ENCODE peak calls at places on chromosomes 4 and X, in eight cellular contexts. One of them, this sample, is unnamed.

GRCh38 chrX:154123241-154124219 is 20.5 kb upstream of the OPN1LW start:
- DNase-seq in Panc1: no peak
- DNase-seq in cardiac muscle cell: no peak
- DNase-seq in WERI-Rb-1: no peak
- DNase-seq in colonic mucosa: peak; percentile 49
- DNase-seq in heart left ventricle: no peak
- DNase-seq in left ventricle myocardium inferior: peak; percentile 29
- DNase-seq in pancreas: no peak
- DNase-seq in this sample: no peak

GRCh38 chr4:40719008-40719623 is 30.6 kb upstream of the NSUN7 start:
- DNase-seq in Panc1: peak; percentile 30
- DNase-seq in cardiac muscle cell: peak; percentile 68
- DNase-seq in WERI-Rb-1: peak; percentile 58
- DNase-seq in colonic mucosa: peak; percentile 50
- DNase-seq in heart left ventricle: no peak
- DNase-seq in left ventricle myocardium inferior: no peak
- DNase-seq in pancreas: peak; percentile 37
- DNase-seq in this sample: no peak

GRCh38 chr4:72205298-72205697 is 173.5 kb downstream of the NPFFR2 start:
- DNase-seq in Panc1: no peak
- DNase-seq in cardiac muscle cell: no peak
- DNase-seq in WERI-Rb-1: no peak
- DNase-seq in colonic mucosa: no peak
- DNase-seq in heart left ventricle: no peak
- DNase-seq in left ventricle myocardium inferior: no peak
- DNase-seq in pancreas: no peak
- DNase-seq in this sample: no peak

GRCh38 chr4:40684404-40684803 is 54.7 kb upstream of the RBM47 start:
- DNase-seq in Panc1: no peak
- DNase-seq in cardiac muscle cell: no peak
- DNase-seq in WERI-Rb-1: no peak
- DNase-seq in colonic mucosa: no peak
- DNase-seq in heart left ventricle: no peak
- DNase-seq in left ventricle myocardium inferior: no peak
- DNase-seq in pancreas: no peak
- DNase-seq in this sample: no peak

GRCh38 chr4:116223059-116223732 is 862.2 kb downstream of the TRAM1L1 start:
- DNase-seq in Panc1: no peak
- DNase-seq in cardiac muscle cell: no peak
- DNase-seq in WERI-Rb-1: no peak
- DNase-seq in colonic mucosa: no peak
- DNase-seq in heart left ventricle: no peak
- DNase-seq in left ventricle myocardium inferior: no peak
- DNase-seq in pancreas: no peak
- DNase-seq in this sample: no peak

GRCh38 chr4:10670346-10670745 is 14.2 kb downstream of the CLNK start:
- DNase-seq in Panc1: no peak
- DNase-seq in cardiac muscle cell: no peak
- DNase-seq in WERI-Rb-1: no peak
- DNase-seq in colonic mucosa: no peak
- DNase-seq in heart left ventricle: no peak
- DNase-seq in left ventricle myocardium inferior: no peak
- DNase-seq in pancreas: no peak
- DNase-seq in this sample: peak; percentile 57

GRCh38 chrX:134161162-134161561 is 75.8 kb upstream of the CCDC160 start:
- DNase-seq in Panc1: no peak
- DNase-seq in cardiac muscle cell: no peak
- DNase-seq in WERI-Rb-1: no peak
- DNase-seq in colonic mucosa: no peak
- DNase-seq in heart left ventricle: no peak
- DNase-seq in left ventricle myocardium inferior: no peak
- DNase-seq in pancreas: no peak
- DNase-seq in this sample: no peak

GRCh38 chrX:95318882-95319281 is 1365.8 kb upstream of the DIAPH2 start:
- DNase-seq in Panc1: no peak
- DNase-seq in cardiac muscle cell: peak; percentile 36
- DNase-seq in WERI-Rb-1: peak; percentile 16
- DNase-seq in colonic mucosa: no peak
- DNase-seq in heart left ventricle: no peak
- DNase-seq in left ventricle myocardium inferior: no peak
- DNase-seq in pancreas: no peak
- DNase-seq in this sample: no peak

GRCh38 chr4:99087887-99088484 is 602 bp downstream of the ADH5 start:
- DNase-seq in Panc1: no peak
- DNase-seq in cardiac muscle cell: peak; percentile 67
- DNase-seq in WERI-Rb-1: peak; percentile 17
- DNase-seq in colonic mucosa: peak; percentile 63
- DNase-seq in heart left ventricle: peak; percentile 59
- DNase-seq in left ventricle myocardium inferior: peak; percentile 60
- DNase-seq in pancreas: peak; percentile 48
- DNase-seq in this sample: no peak

GRCh38 chrX:10602646-10603045 is 17.7 kb downstream of the MID1 start:
- DNase-seq in Panc1: no peak
- DNase-seq in cardiac muscle cell: no peak
- DNase-seq in WERI-Rb-1: no peak
- DNase-seq in colonic mucosa: no peak
- DNase-seq in heart left ventricle: no peak
- DNase-seq in left ventricle myocardium inferior: no peak
- DNase-seq in pancreas: no peak
- DNase-seq in this sample: no peak

GRCh38 chr4:182555997-182556418 is 312.8 kb downstream of the TENM3 start:
- DNase-seq in Panc1: no peak
- DNase-seq in cardiac muscle cell: no peak
- DNase-seq in WERI-Rb-1: no peak
- DNase-seq in colonic mucosa: no peak
- DNase-seq in heart left ventricle: no peak
- DNase-seq in left ventricle myocardium inferior: no peak
- DNase-seq in pancreas: no peak
- DNase-seq in this sample: no peak

GRCh38 chr4:141430686-141431085 is 205.7 kb upstream of the IL15 start:
- DNase-seq in Panc1: no peak
- DNase-seq in cardiac muscle cell: peak; percentile 5
- DNase-seq in WERI-Rb-1: no peak
- DNase-seq in colonic mucosa: no peak
- DNase-seq in heart left ventricle: no peak
- DNase-seq in left ventricle myocardium inferior: no peak
- DNase-seq in pancreas: no peak
- DNase-seq in this sample: no peak

GRCh38 chr4:41531561-41532245 is 6.3 kb upstream of the LIMCH1 start:
- DNase-seq in Panc1: no peak
- DNase-seq in cardiac muscle cell: no peak
- DNase-seq in WERI-Rb-1: no peak
- DNase-seq in colonic mucosa: no peak
- DNase-seq in heart left ventricle: no peak
- DNase-seq in left ventricle myocardium inferior: no peak
- DNase-seq in pancreas: no peak
- DNase-seq in this sample: no peak

GRCh38 chr4:120990246-120990645 is 67.7 kb upstream of the PRDM5 start:
- DNase-seq in Panc1: no peak
- DNase-seq in cardiac muscle cell: no peak
- DNase-seq in WERI-Rb-1: no peak
- DNase-seq in colonic mucosa: no peak
- DNase-seq in heart left ventricle: no peak
- DNase-seq in left ventricle myocardium inferior: no peak
- DNase-seq in pancreas: no peak
- DNase-seq in this sample: no peak

GRCh38 chr4:154045086-154045485 is 256.2 kb upstream of the SFRP2 start:
- DNase-seq in Panc1: no peak
- DNase-seq in cardiac muscle cell: no peak
- DNase-seq in WERI-Rb-1: no peak
- DNase-seq in colonic mucosa: no peak
- DNase-seq in heart left ventricle: no peak
- DNase-seq in left ventricle myocardium inferior: no peak
- DNase-seq in pancreas: no peak
- DNase-seq in this sample: no peak

GRCh38 chr4:184250795-184251679 is 33.4 kb upstream of the ENPP6 start:
- DNase-seq in Panc1: no peak
- DNase-seq in cardiac muscle cell: peak; percentile 71
- DNase-seq in WERI-Rb-1: peak; percentile 33
- DNase-seq in colonic mucosa: no peak
- DNase-seq in heart left ventricle: no peak
- DNase-seq in left ventricle myocardium inferior: no peak
- DNase-seq in pancreas: no peak
- DNase-seq in this sample: no peak

GRCh38 chr4:71553605-71554004 is 214.8 kb downstream of the SLC4A4 start:
- DNase-seq in Panc1: no peak
- DNase-seq in cardiac muscle cell: peak; percentile 24
- DNase-seq in WERI-Rb-1: no peak
- DNase-seq in colonic mucosa: no peak
- DNase-seq in heart left ventricle: no peak
- DNase-seq in left ventricle myocardium inferior: no peak
- DNase-seq in pancreas: no peak
- DNase-seq in this sample: no peak

GRCh38 chr4:178415925-178416324 is 973.7 kb upstream of the AGA start:
- DNase-seq in Panc1: no peak
- DNase-seq in cardiac muscle cell: no peak
- DNase-seq in WERI-Rb-1: peak; percentile 11
- DNase-seq in colonic mucosa: no peak
- DNase-seq in heart left ventricle: no peak
- DNase-seq in left ventricle myocardium inferior: no peak
- DNase-seq in pancreas: no peak
- DNase-seq in this sample: no peak

DNA sequence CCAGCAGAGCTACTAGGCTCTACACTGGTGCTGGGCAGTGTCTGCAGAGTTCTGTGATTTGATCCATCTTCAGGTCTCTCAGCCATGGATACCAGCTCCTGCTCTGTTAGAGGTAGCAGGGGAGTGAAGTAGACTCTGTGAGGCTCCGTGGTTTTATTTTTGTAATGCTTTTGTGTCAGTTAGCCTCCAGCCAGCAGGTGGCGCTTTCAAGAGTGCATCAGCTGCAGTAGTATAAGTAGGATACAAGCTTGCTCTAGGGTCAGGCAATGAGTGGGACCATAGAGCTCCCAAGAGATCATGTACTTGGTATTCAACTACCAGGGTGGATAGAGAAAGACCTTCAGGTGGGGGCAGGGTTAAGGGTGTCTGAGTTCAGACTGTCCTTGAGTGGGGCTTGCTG is 362.5 kb upstream of the TRAM1L1 start:
- DNase-seq in Panc1: no peak
- DNase-seq in cardiac muscle cell: no peak
- DNase-seq in WERI-Rb-1: peak; percentile 30
- DNase-seq in colonic mucosa: peak; percentile 24
- DNase-seq in heart left ventricle: no peak
- DNase-seq in left ventricle myocardium inferior: no peak
- DNase-seq in pancreas: no peak
- DNase-seq in this sample: no peak
- TF ChIP-seq CTCF in Panc1: peak; percentile 24
- TF ChIP-seq CTCF in cardiac muscle cell: no peak
- TF ChIP-seq CTCF in WERI-Rb-1: peak; percentile 38
- TF ChIP-seq CTCF in colonic mucosa: peak; percentile 18
- TF ChIP-seq CTCF in heart left ventricle: no peak
- TF ChIP-seq CTCF in left ventricle myocardium inferior: no peak
- TF ChIP-seq CTCF in pancreas: no peak
- TF ChIP-seq CTCF in this sample: no peak

GRCh38 chrX:107000013-107000515 is at the start of gene MORC4:
- DNase-seq in Panc1: peak; percentile 10
- DNase-seq in cardiac muscle cell: peak; percentile 94
- DNase-seq in WERI-Rb-1: peak; percentile 88
- DNase-seq in colonic mucosa: peak; percentile 79
- DNase-seq in heart left ventricle: peak; percentile 78
- DNase-seq in left ventricle myocardium inferior: peak; percentile 78
- DNase-seq in pancreas: peak; percentile 92
- DNase-seq in this sample: peak; percentile 74
- H3K27ac ChIP-seq in Panc1: no peak within 1 kb of the TSS
- H3K27ac ChIP-seq in cardiac muscle cell: no peak within 1 kb of the TSS
- H3K27ac ChIP-seq in WERI-Rb-1: no peak within 1 kb of the TSS
- H3K27ac ChIP-seq in colonic mucosa: no peak within 1 kb of the TSS
- H3K27ac ChIP-seq in heart left ventricle: peak within 1 kb of the TSS; percentile 69
- H3K27ac ChIP-seq in left ventricle myocardium inferior: peak within 1 kb of the TSS; percentile 63
- H3K27ac ChIP-seq in pancreas: peak within 1 kb of the TSS; percentile 51
- H3K27ac ChIP-seq in this sample: peak within 1 kb of the TSS; percentile 63

DNA sequence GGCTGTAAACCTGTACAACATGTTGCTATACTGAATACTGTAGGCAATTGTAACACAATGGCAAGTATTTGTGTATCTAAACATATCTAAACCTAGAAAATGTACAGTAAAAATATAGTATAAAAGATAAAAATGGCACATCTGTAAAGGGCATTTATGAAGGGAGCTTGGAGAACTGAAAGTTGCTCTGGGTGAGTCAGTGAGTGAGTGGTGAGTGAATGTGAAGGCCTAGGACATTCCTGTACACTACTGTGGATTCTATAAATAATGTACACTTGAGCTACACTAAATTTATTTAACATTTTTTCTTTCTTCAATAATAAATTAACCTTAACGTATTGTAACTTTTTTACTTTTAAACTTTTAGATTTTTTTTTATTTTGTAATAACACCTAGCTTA is 5.0 kb upstream of the SHROOM4 start:
- DNase-seq in Panc1: no peak
- DNase-seq in cardiac muscle cell: no peak
- DNase-seq in WERI-Rb-1: no peak
- DNase-seq in colonic mucosa: no peak
- DNase-seq in heart left ventricle: no peak
- DNase-seq in left ventricle myocardium inferior: no peak
- DNase-seq in pancreas: no peak
- DNase-seq in this sample: no peak
- H3K27me3 ChIP-seq in Panc1: no peaks in the 10 kb centered on the region
- H3K27me3 ChIP-seq in cardiac muscle cell: no peaks in the 10 kb centered on the region
- H3K27me3 ChIP-seq in WERI-Rb-1: peaks cover 42% of the 10 kb centered on the region
- H3K27me3 ChIP-seq in colonic mucosa: no peaks in the 10 kb centered on the region
- H3K27me3 ChIP-seq in heart left ventricle: no peaks in the 10 kb centered on the region
- H3K27me3 ChIP-seq in left ventricle myocardium inferior: no peaks in the 10 kb centered on the region
- H3K27me3 ChIP-seq in pancreas: peaks cover 19% of the 10 kb centered on the region
- H3K27me3 ChIP-seq in this sample: peaks cover 17% of the 10 kb centered on the region

DNA sequence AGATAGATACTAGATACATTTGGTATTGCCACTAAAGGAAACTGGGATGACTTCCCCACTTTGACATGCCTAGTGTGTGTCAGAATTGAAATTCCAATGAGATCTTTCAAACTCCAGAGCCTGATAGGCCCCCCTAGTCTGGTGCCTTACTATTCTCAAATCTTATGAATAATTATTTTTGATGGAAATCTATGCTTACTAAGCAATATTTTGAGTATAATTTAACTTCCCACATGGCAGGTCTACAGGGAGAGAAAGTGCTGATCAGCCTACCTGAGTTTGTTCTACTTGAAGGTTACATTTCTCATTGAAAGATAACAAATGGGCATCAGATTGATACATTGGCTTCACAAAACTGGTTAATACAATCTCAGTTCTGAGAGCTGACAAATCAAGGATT is 415.7 kb upstream of the BOD1L1 start:
- DNase-seq in Panc1: no peak
- DNase-seq in cardiac muscle cell: no peak
- DNase-seq in WERI-Rb-1: no peak
- DNase-seq in colonic mucosa: no peak
- DNase-seq in heart left ventricle: no peak
- DNase-seq in left ventricle myocardium inferior: no peak
- DNase-seq in pancreas: no peak
- DNase-seq in this sample: no peak
- TF ChIP-seq CTCF in Panc1: no peak
- TF ChIP-seq CTCF in cardiac muscle cell: no peak
- TF ChIP-seq CTCF in WERI-Rb-1: no peak
- TF ChIP-seq CTCF in colonic mucosa: no peak
- TF ChIP-seq CTCF in heart left ventricle: no peak
- TF ChIP-seq CTCF in left ventricle myocardium inferior: no peak
- TF ChIP-seq CTCF in pancreas: no peak
- TF ChIP-seq CTCF in this sample: no peak

This sample was measured in dorsolateral prefrontal cortex.